ENCODE peak calls at places on chromosomes 1 and 21, in five cellular contexts. J is K562, C is H1, U is GM12878, N is HepG2. D is an unnamed sample.
A peak's percentile ranks its signal among the peaks of the same experiment; 100 is the strongest.

GRCh38 chr1:203327684-203328457 is 22.6 kb downstream of the BTG2 start:
- DNase-seq in N (no peak), C (no peak), U (no peak), J (peak; percentile 67), D (peak; percentile 83)

GRCh38 chr21:33071878-33072306 is 2.0 kb downstream of the OLIG1 start:
- DNase-seq in C (no peak), U (no peak), N (no peak), J (no peak), D (no peak)

GRCh38 chr1:26161408-26162219 is 2.7 kb downstream of the FAM110D start:
- DNase-seq in N (no peak), C (no peak), U (no peak), J (peak; percentile 93), D (peak; percentile 89)

GRCh38 chr21:17250651-17251294 is 262.1 kb upstream of the CXADR start:
- DNase-seq in U (no peak), J (no peak), C (no peak), N (no peak), D (peak; percentile 6)

GRCh38 chr1:111535256-111536191 is 32.1 kb upstream of the ADORA3 start:
- DNase-seq in N (peak; percentile 97), C (no peak), J (no peak), U (no peak), D (no peak)

GRCh38 chr1:212981571-212982328 is 31.4 kb downstream of the VASH2 start:
- DNase-seq in C (no peak), U (peak; percentile 93), J (no peak), N (no peak), D (no peak)

GRCh38 chr1:40625076-40625475 is 40.4 kb downstream of the RIMS3 start:
- DNase-seq in C (no peak), U (no peak), J (no peak), N (peak; percentile 18), D (no peak)

GRCh38 chr1:154304664-154305337 is 16.1 kb upstream of the AQP10 start:
- DNase-seq in J (peak; percentile 33), N (peak; percentile 28), U (no peak), C (no peak), D (no peak)

GRCh38 chr1:165842363-165843129 is 15.1 kb downstream of the UCK2 start:
- DNase-seq in U (no peak), C (no peak), N (no peak), J (peak; percentile 68), D (no peak)

GRCh38 chr1:94061513-94062443 is 59.2 kb downstream of the ABCA4 start:
- DNase-seq in N (peak; percentile 97), C (no peak), J (peak; percentile 74), U (no peak), D (peak; percentile 79)

GRCh38 chr21:43307677-43308070 is 119.3 kb downstream of the SIK1 start:
- DNase-seq in J (no peak), N (no peak), U (no peak), C (no peak), D (no peak)

GRCh38 chr1:64664287-64664686 is 80.6 kb upstream of the RAVER2 start:
- DNase-seq in N (no peak), U (no peak), C (no peak), J (no peak), D (no peak)

GRCh38 chr1:102919659-102920058 is 188.7 kb downstream of the COL11A1 start:
- DNase-seq in C (no peak), J (no peak), N (no peak), U (no peak), D (no peak)

GRCh38 chr1:27526569-27527222 is 36.7 kb upstream of the WASF2 start:
- DNase-seq in N (peak; percentile 54), J (peak; percentile 49), C (no peak), U (no peak), D (no peak)

GRCh38 chr1:216926681-216927080 is 203.5 kb upstream of the ESRRG start:
- DNase-seq in J (no peak), N (no peak), U (no peak), C (no peak), D (no peak)

GRCh38 chr21:39364949-39365348 is 16.1 kb upstream of the HMGN1 start:
- DNase-seq in C (no peak), N (no peak), J (no peak), U (no peak), D (no peak)

GRCh38 chr1:225877570-225877969 is 4.6 kb downstream of the TMEM63A start:
- DNase-seq in N (peak; percentile 42), U (no peak), J (peak; percentile 60), C (no peak), D (peak; percentile 77)

GRCh38 chr1:116842654-116843053 is 67.1 kb upstream of the PTGFRN start:
- DNase-seq in J (peak; percentile 30), U (no peak), C (no peak), N (peak; percentile 14), D (no peak)

GRCh38 chr1:45785583-45785982 is 17.8 kb upstream of the MAST2 start:
- DNase-seq in N (no peak), U (peak; percentile 53), J (no peak), C (no peak), D (no peak)

GRCh38 chr1:153617677-153618076 is 1.6 kb upstream of the S100A14 start:
- DNase-seq in C (peak; percentile 54), J (peak; percentile 68), U (no peak), N (no peak), D (peak; percentile 82)

GRCh38 chr1:235588916-235589515 is 60.6 kb downstream of the GNG4 start:
- DNase-seq in C (no peak), N (no peak), J (no peak), U (no peak), D (no peak)

GRCh38 chr21:34965200-34966174 is 83.6 kb downstream of the RUNX1 start:
- DNase-seq in N (peak; percentile 72), U (no peak), C (no peak), J (no peak), D (no peak)

GRCh38 chr1:31296486-31297272 is at the start of the genes SNRNP40 and ZCCHC17:
- DNase-seq in J (peak; percentile 97), U (peak; percentile 98), N (peak; percentile 100), C (peak; percentile 96), D (peak; percentile 94)

GRCh38 chr1:229714964-229715603 is 89.0 kb downstream of the URB2 start:
- DNase-seq in J (peak; percentile 50), C (no peak), U (no peak), N (peak; percentile 37), D (no peak)

GRCh38 chr1:229709620-229710019 is 83.6 kb downstream of the URB2 start:
- DNase-seq in C (no peak), U (no peak), J (no peak), N (no peak), D (no peak)

GRCh38 chr1:229716064-229716463 is 90.0 kb downstream of the URB2 start:
- DNase-seq in J (no peak), N (no peak), U (no peak), C (no peak), D (no peak)

GRCh38 chr1:229714306-229714705 is 88.3 kb downstream of the URB2 start:
- DNase-seq in C (no peak), N (no peak), J (no peak), U (no peak), D (no peak)

DNA sequence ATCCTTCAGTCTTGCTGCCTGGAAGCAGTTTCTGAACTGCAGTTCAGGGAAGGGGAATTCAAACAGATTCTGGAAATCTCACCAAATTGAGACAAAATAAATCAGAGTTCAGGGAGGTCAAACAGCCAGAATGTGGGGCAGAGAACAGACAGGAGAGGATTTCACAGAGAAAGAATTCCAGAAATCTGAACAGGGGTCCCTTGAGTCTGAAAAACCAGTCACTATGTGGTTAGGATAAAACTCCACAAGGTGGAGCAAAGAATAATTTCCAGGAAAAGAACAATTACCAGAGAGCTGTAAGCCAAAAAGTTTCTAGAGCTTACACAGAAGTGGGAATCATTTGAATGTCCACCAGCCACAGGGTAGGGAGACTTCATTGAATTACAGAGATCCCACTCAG is 84.7 kb downstream of the URB2 start:
- DNase-seq in J (no peak), C (no peak), N (no peak), U (no peak), D (no peak)
- TF ChIP-seq TAF1 in J (no peak), C (no peak), N (no peak), U (no peak), D (no peak)

DNA sequence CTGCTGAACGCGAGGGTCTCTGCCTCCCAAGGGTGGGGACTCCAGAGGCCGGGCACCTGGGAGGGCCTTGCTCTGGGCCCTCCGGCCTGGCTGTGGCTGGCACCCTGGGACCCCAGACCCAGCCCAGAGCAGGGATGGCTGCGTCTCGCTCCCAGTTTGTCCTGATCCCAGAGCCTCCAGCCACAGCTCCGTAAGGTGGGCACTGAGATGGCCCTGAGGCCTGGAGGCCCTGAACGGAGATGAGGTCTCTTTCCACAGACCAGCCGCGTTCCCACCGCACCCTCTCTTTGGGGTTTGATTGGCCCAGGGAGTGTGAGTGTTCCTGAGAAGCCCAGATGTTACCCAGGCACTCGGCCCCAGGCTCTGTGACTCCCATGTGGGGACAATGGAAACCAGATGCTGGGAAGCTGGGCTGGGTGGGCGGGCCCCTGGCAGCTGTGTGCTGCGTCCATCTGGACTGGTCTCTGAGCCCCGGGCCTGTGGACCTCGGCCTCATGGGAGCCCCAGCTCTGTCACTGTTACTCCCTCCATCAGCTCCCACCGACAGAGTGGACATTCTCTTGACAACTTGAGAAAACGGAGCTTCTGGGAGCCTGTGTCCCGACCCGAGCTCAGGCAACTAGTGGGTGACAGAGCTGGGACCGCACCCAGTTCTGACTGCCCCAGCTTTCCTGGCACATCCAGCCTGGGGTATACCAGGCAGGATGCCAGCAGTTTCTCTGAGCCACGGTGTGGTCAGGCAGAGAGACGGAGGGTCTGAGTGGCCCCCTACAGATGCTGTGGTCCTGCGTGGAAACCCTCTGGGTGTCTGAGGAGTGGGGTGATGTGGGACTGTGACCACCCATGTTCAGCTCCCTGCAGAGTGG is 9.8 kb upstream of the COL6A1 start:
- DNase-seq in C (no peak), N (no peak), J (no peak), U (no peak), D (peak; percentile 92)
- H3K4me1 ChIP-seq in C (no peaks in the 10 kb centered on the region), N (peaks cover 31% of the 10 kb centered on the region), J (no peaks in the 10 kb centered on the region), U (peaks cover 8% of the 10 kb centered on the region), D (peaks cover 23% of the 10 kb centered on the region)

GRCh38 chr1:16615253-16616252 is 2.2 kb upstream of the NBPF1 start:
- DNase-seq in C (no peak), U (no peak), J (peak; percentile 44), N (no peak), D (no peak)
- TF ChIP-seq TAF1 in C (no peak), U (no peak), J (no peak), N (no peak), D (no peak)

GRCh38 chr21:18289876-18290275 is 45.2 kb downstream of the CHODL start:
- DNase-seq in U (no peak), N (no peak), J (no peak), C (no peak), D (no peak)
- H3K4me1 ChIP-seq in U (no peaks in the 10 kb centered on the region), N (no peaks in the 10 kb centered on the region), J (no peaks in the 10 kb centered on the region), C (no peaks in the 10 kb centered on the region), D (no peaks in the 10 kb centered on the region)

DNA sequence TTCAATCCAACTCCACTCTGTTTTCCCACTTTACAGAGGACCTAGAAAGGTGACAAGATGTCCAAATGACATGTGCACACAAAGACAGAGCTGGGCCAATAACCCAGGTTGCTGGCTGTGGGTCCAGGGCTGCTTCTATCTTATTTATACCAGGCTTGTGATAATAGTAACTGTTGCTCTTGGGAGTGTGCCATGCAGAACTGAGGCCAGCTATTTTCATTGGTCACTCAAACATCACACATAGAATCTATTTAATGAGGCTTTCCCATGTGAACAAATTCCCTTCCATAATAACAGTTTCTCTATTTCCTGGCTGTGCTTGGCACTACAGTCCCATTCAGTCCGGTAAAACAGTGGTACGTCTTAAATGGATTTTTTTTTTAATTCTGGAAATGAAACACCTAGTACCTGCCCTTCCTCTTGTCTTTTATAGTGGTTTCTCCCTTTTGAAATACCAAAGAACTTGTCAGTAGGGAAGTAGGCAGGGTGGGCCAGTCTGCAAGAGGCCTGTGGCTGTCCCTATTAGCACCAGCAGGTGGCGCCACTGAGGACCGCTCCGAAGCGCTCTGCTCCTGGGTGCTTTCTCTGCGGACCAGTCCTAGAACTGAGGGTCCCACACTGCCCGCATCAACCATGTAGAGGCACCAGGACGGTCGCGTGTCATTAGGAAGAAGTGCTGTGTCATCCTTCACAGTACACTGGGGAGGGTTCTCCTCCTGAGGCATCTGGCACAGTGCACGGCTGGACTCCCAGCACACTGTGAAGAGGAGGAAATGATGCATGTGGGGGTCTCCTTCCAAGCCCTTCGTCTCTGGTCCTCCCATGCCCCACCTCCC is 52.1 kb downstream of the GPR161 start:
- DNase-seq in C (peak; percentile 56), U (no peak), J (peak; percentile 91), N (peak; percentile 11), D (peak; percentile 74)
- TF ChIP-seq TAF1 in C (no peak), U (no peak), J (no peak), N (no peak), D (no peak)

D was measured in SK-N-SH.